ENCODE peak calls at places on chromosomes 12 and 14, in five cellular contexts. V, E, J, R and K are unnamed samples.

GRCh38 chr14:55116246-55117030 is 12.6 kb upstream of the LGALS3 start:
- DNase-seq in R (no peak), V (no peak), J (no peak), E (no peak), K (no peak)

GRCh38 chr12:14935031-14935430 is 3.3 kb downstream of the ERP27 start:
- DNase-seq in R (no peak), E (no peak), J (no peak), V (no peak), K (no peak)

GRCh38 chr14:99803803-99804202 is 10.6 kb downstream of the EML1 start:
- DNase-seq in R (no peak), J (no peak), E (no peak), V (no peak), K (no peak)

GRCh38 chr12:76645934-76646333 is 86.4 kb upstream of the OSBPL8 start:
- DNase-seq in E (no peak), R (no peak), J (no peak), V (no peak), K (no peak)

GRCh38 chr12:1611775-1612174 is 17.3 kb upstream of the WNT5B start:
- DNase-seq in E (peak), J (peak), V (no peak), R (no peak), K (peak)

GRCh38 chr12:55957106-55957859 is 8.6 kb downstream of the PMEL start:
- DNase-seq in V (no peak), E (no peak), R (no peak), J (no peak), K (no peak)

GRCh38 chr12:54229624-54230212 is 40.9 kb upstream of the SMUG1 start:
- DNase-seq in R (peak), J (peak), V (peak), E (peak), K (peak)

GRCh38 chr14:58100735-58101368 is 51.2 kb downstream of the ARMH4 start:
- DNase-seq in J (no peak), E (peak), R (no peak), V (no peak), K (peak)

GRCh38 chr12:94089891-94090290 is 58.5 kb upstream of the PLXNC1 start:
- DNase-seq in E (peak), R (no peak), V (no peak), J (no peak), K (no peak)

GRCh38 chr12:121465921-121466799 is 66.2 kb downstream of the RNF34 start:
- DNase-seq in E (peak), V (peak), R (no peak), J (no peak), K (no peak)

GRCh38 chr14:89078021-89078676 is 253.7 kb downstream of the TTC8 start:
- DNase-seq in R (no peak), J (no peak), V (no peak), E (no peak), K (no peak)

GRCh38 chr12:5612556-5613421 is 180.9 kb downstream of the NTF3 start:
- DNase-seq in V (no peak), R (no peak), E (no peak), J (no peak), K (no peak)

GRCh38 chr12:72236071-72236705 is 36.0 kb upstream of the TRHDE start:
- DNase-seq in R (no peak), E (peak), V (no peak), J (no peak), K (no peak)

GRCh38 chr12:128791395-128792322 is 32.1 kb downstream of the SLC15A4 start:
- DNase-seq in V (no peak), J (no peak), E (no peak), R (no peak), K (no peak)

GRCh38 chr12:9707864-9708808 is 24.8 kb downstream of the CLECL1 start:
- DNase-seq in R (peak), J (no peak), E (peak), V (peak), K (peak)

GRCh38 chr14:77059276-77059934 is 30.9 kb upstream of the IRF2BPL start:
- DNase-seq in E (peak), R (no peak), V (peak), J (peak), K (no peak)

GRCh38 chr12:113070117-113070906 is 13.8 kb downstream of the DTX1 start:
- DNase-seq in V (no peak), E (peak), J (no peak), R (no peak), K (no peak)

GRCh38 chr14:94481468-94482131 is 5.6 kb upstream of the SERPINA9 start:
- DNase-seq in V (no peak), E (peak), J (no peak), R (no peak), K (no peak)

GRCh38 chr12:83031301-83031700 is 344.6 kb downstream of the TMTC2 start:
- DNase-seq in R (no peak), V (no peak), E (no peak), J (no peak), K (no peak)

GRCh38 chr12:130126023-130126432 is 36.2 kb upstream of the FZD10 start:
- DNase-seq in J (no peak), E (no peak), R (no peak), V (peak), K (no peak)

DNA sequence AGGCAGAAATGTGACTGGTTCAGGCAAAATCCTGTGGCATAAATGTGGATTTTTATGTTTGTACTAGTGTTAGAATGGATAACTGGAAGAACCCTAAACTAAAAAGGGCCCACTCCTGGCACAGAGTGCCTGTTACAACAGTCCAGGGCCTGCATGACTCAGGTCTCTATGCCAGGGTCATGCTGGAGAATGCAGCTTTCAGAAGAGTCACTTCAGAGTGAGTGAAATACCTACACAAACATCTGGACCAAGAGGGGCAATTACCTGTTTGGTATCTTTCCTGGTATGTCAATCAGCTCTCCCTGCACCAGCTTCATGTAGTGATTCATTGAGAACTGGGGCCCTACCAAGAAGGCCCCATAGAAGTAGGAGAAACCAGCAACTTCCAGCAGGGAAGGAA is 10.0 kb downstream of the EMG1 start:
- DNase-seq in R (no peak), V (no peak), E (no peak), J (no peak), K (no peak)
- H3K4me3 ChIP-seq in R (no peak), V (no peak), E (no peak), J (no peak), K (no peak)

GRCh38 chr12:70078161-70078560 is 165.1 kb upstream of the CNOT2 start:
- DNase-seq in J (no peak), E (no peak), R (no peak), V (no peak), K (no peak)
- TF ChIP-seq CTCF in J (no peak), E (no peak), R (no peak), V (no peak), K (no peak)

GRCh38 chr12:107568718-107569117 is 116.9 kb upstream of the PWP1 start:
- DNase-seq in E (no peak), J (no peak), V (no peak), R (no peak), K (no peak)
- H3K4me3 ChIP-seq in E (no peak), J (no peak), V (no peak), R (no peak), K (no peak)

GRCh38 chr14:101791919-101792572 is 30.5 kb downstream of the PPP2R5C start:
- DNase-seq in R (no peak), V (no peak), J (no peak), E (peak), K (peak)
- TF ChIP-seq CTCF in R (no peak), V (no peak), J (no peak), E (no peak), K (no peak)

GRCh38 chr14:64722842-64723447 is 18.7 kb downstream of the PLEKHG3 start:
- DNase-seq in E (no peak), R (no peak), V (no peak), J (no peak), K (no peak)
- H3K4me3 ChIP-seq in E (no peak), R (no peak), V (no peak), J (no peak), K (no peak)

GRCh38 chr14:100902792-100903191 is 730 bp downstream of the RTL1 start:
- DNase-seq in R (no peak), V (no peak), J (no peak), E (no peak), K (no peak)

GRCh38 chr14:100900837-100901390 is 2.6 kb downstream of the RTL1 start:
- DNase-seq in V (peak), J (no peak), R (peak), E (peak), K (no peak)

GRCh38 chr14:100901391-100902183 is 1.9 kb downstream of the RTL1 start:
- DNase-seq in E (no peak), R (no peak), J (no peak), V (no peak), K (no peak)

GRCh38 chr14:100903672-100904185 is at the start of gene RTL1:
- DNase-seq in V (no peak), E (no peak), J (no peak), R (no peak), K (no peak)

DNA sequence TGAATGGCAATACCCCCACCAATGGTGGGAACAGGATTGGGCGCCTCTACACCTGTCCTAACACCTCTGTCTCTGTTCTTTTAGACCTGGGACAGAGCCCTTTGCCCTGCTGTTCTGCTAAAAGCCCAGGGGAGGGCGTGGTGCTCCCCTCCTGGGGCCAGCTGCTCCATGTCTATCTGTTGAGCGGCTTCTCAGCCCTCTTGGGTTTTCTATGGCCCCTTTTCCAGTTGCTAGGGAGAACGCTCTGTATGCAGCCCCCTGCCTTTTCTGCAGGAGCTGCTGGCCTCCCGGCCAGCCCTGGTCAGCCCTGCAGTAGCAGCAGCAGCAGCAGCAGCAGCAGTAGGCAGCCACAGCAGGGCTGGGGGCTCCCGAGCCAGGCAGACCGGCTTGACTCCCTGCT is 1.2 kb downstream of the RTL1 start:
- DNase-seq in V (peak), J (no peak), R (no peak), E (no peak), K (no peak)
- TF ChIP-seq CTCF in V (peak), J (no peak), R (no peak), E (no peak), K (peak)